ENCODE peak calls at places on chromosomes 6 and 20, in nine cellular contexts. R is SK-N-SH; F is psoas muscle; A is A549; B is mammary epithelial cell; P is hepatocyte; J is suprapubic skin; I is CD8-positive, alpha-beta T cell; Y is PC-9. M is an unnamed sample.

GRCh38 chr6:129866256-129866655 is 5.1 kb upstream of the TMEM244 start:
- DNase-seq in I (no peak), B (no peak), P (no peak), J (no peak), Y (no peak), A (no peak), R (no peak), F (no peak), M (no peak)

GRCh38 chr6:3887150-3887700 is 38.1 kb downstream of the FAM50B start:
- DNase-seq in R (no peak), A (no peak), P (no peak), J (no peak), Y (peak; percentile 69), B (no peak), I (no peak), F (no peak), M (no peak)

GRCh38 chr20:63689046-63690000 is 7.1 kb upstream of the TNFRSF6B start:
- DNase-seq in Y (peak; percentile 25), P (no peak), B (no peak), R (no peak), A (no peak), F (no peak), J (no peak), I (no peak), M (no peak)

GRCh38 chr6:1552296-1552761 is 57.4 kb upstream of the FOXC1 start:
- DNase-seq in Y (no peak), A (peak; percentile 46), J (no peak), R (no peak), P (no peak), I (no peak), F (no peak), B (peak; percentile 21), M (no peak)

GRCh38 chr20:36956674-36957073 is 5.2 kb upstream of the SAMHD1 start:
- DNase-seq in J (no peak), R (no peak), P (no peak), F (no peak), B (no peak), I (no peak), Y (no peak), A (no peak), M (no peak)

GRCh38 chr6:46898011-46898410 is 23.7 kb downstream of the ADGRF5 start:
- DNase-seq in Y (no peak), R (no peak), A (no peak), F (no peak), J (no peak), P (no peak), B (no peak), I (no peak), M (no peak)

GRCh38 chr6:73943401-73943800 is 247.4 kb downstream of the CD109 start:
- DNase-seq in A (no peak), R (no peak), F (no peak), Y (no peak), B (no peak), P (no peak), J (no peak), I (no peak), M (no peak)

GRCh38 chr6:13508711-13509705 is 21.6 kb upstream of the GFOD1 start:
- DNase-seq in B (no peak), F (no peak), P (no peak), A (no peak), I (no peak), R (no peak), Y (peak; percentile 83), J (no peak), M (no peak)

GRCh38 chr6:169811521-169812256 is 60.3 kb downstream of the ERMARD start:
- DNase-seq in Y (no peak), P (no peak), F (no peak), I (no peak), J (no peak), B (no peak), A (no peak), R (no peak), M (no peak)

GRCh38 chr20:58212636-58213035 is 15.8 kb downstream of the ANKRD60 start:
- DNase-seq in I (no peak), F (no peak), J (no peak), Y (no peak), R (peak; percentile 49), P (no peak), B (no peak), A (no peak), M (peak; percentile 37)

GRCh38 chr20:51432251-51432784 is 110.2 kb downstream of the NFATC2 start:
- DNase-seq in F (no peak), B (no peak), R (no peak), Y (no peak), A (no peak), P (no peak), J (no peak), I (no peak), M (no peak)

GRCh38 chr6:22218410-22218809 is 78.4 kb downstream of the PRL start:
- DNase-seq in A (no peak), R (no peak), P (no peak), B (no peak), J (no peak), F (no peak), Y (no peak), I (no peak), M (no peak)

GRCh38 chr6:22219916-22220315 is 76.9 kb downstream of the PRL start:
- DNase-seq in P (no peak), Y (no peak), R (no peak), B (no peak), A (no peak), J (no peak), I (no peak), F (no peak), M (no peak)

GRCh38 chr6:22221211-22221610 is 75.6 kb downstream of the PRL start:
- DNase-seq in Y (peak; percentile 79), P (no peak), F (no peak), J (no peak), R (no peak), I (no peak), A (no peak), B (peak; percentile 45), M (no peak)

GRCh38 chr6:22221630-22222029 is 75.2 kb downstream of the PRL start:
- DNase-seq in I (no peak), B (peak; percentile 75), F (no peak), Y (peak; percentile 96), P (peak; percentile 10), J (no peak), A (no peak), R (no peak), M (no peak)

DNA sequence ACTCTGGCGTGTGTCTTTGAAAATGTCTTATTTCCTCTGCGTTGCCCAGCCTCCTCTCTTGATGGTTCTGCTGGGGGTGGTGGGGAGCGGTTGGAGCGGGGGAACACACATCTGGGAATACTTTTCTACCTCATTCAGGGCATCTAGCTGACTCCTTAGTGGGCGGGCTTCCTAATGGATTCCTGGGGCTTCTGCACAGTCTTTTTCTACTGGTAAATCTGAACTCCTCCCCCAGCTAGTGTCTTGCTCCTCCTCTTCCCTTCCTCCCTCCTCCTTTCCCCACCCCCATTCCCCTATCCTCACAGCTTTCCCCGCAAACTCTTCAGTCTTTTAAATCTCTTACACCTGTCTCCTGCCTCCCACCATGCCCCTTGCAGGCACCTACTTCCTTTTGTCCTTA is 74.4 kb downstream of the PRL start:
- DNase-seq in B (no peak), F (no peak), R (no peak), A (no peak), Y (no peak), J (no peak), I (no peak), P (no peak), M (no peak)
- H3K9me3 ChIP-seq in B (no peaks in the 10 kb centered on the region), F (no peaks in the 10 kb centered on the region), R (no peaks in the 10 kb centered on the region), A (no peaks in the 10 kb centered on the region), Y (no peaks in the 10 kb centered on the region), J (no peaks in the 10 kb centered on the region), I (no peaks in the 10 kb centered on the region), P (no peaks in the 10 kb centered on the region), M (no peaks in the 10 kb centered on the region)

DNA sequence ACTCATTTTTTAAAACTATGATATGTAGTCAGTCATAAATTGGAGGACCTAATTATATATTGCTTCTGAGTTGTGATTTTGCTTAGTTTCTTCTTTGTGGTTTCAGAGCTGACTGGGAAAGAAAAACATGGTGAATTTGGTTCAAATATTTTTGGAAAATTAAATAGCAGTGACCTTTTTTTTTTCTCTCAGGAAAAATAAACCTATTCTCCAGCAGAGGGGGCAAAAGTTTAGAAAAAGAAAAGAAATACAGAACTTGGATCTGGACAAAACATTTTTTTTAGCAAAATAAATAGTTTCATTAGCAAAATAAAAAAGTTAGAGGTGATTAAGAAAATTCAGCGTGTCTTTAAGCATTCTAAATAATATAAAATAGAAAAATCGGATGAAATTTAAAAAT is 10.2 kb downstream of the COL10A1 start:
- DNase-seq in B (no peak), F (no peak), J (no peak), A (no peak), I (no peak), R (no peak), Y (no peak), P (no peak), M (no peak)
- TF ChIP-seq CTCF in B (peak; percentile 15), F (no peak), J (no peak), A (peak; percentile 39), I (no peak), R (peak; percentile 70), Y (peak; percentile 75), P (peak; percentile 55), M (peak; percentile 31)

DNA sequence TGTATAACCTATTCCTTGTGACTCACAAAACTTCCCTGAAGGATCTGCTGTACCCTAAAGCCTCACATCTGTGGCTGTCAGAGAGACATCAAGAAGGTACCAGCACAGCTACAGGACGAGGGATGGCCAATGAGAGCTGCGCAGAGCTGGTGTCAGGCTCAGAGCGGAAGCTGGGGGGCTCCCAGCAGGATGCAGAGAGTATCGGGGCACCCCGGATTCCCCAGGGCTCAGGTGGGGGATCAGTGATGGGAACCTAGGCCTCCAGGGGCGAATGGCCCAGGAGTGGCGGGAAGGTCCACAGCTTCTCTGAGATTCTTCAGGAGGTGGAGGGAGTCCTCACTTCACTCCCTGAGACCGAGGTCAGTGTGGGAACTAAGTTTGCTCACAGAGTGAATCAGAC is 30.9 kb upstream of the SMOC2 start:
- DNase-seq in Y (no peak), B (no peak), R (no peak), I (no peak), J (no peak), P (no peak), A (no peak), F (no peak), M (no peak)
- H3K9me3 ChIP-seq in Y (no peaks in the 10 kb centered on the region), B (peaks cover 36% of the 10 kb centered on the region), R (no peaks in the 10 kb centered on the region), I (no peaks in the 10 kb centered on the region), J (no peaks in the 10 kb centered on the region), P (no peaks in the 10 kb centered on the region), A (no peaks in the 10 kb centered on the region), F (no peaks in the 10 kb centered on the region), M (no peaks in the 10 kb centered on the region)

GRCh38 chr20:31549513-31549880 is 35.3 kb downstream of the HM13 start:
- DNase-seq in B (no peak), A (no peak), Y (no peak), J (no peak), F (no peak), R (no peak), P (peak; percentile 8), I (no peak), M (no peak)

GRCh38 chr20:31547720-31548298 is 33.6 kb downstream of the HM13 start:
- DNase-seq in A (no peak), I (no peak), P (no peak), F (no peak), B (no peak), J (no peak), Y (no peak), R (no peak), M (no peak)

GRCh38 chr20:31544600-31544999 is 30.4 kb downstream of the HM13 start:
- DNase-seq in A (no peak), F (no peak), B (no peak), R (no peak), I (no peak), Y (no peak), P (no peak), J (no peak), M (no peak)

GRCh38 chr20:31548823-31549512 is 34.7 kb downstream of the HM13 start:
- DNase-seq in P (peak; percentile 10), A (no peak), B (no peak), Y (no peak), J (no peak), I (no peak), F (no peak), R (no peak), M (no peak)

GRCh38 chr20:31547017-31547675 is 32.9 kb downstream of the HM13 start:
- DNase-seq in R (peak; percentile 76), Y (peak; percentile 69), A (no peak), P (peak; percentile 96), J (peak; percentile 90), F (peak; percentile 87), I (peak; percentile 70), B (peak; percentile 80), M (peak; percentile 88)
- TF ChIP-seq CTCF in R (no peak), Y (no peak), A (no peak), P (no peak), J (no peak), F (peak; percentile 17), I (no peak), B (no peak), M (peak; percentile 7)

M was measured in BE2C.